ENCODE peak calls at places on chromosomes 6 and 20, in seven cellular contexts. U is vagina, L is tibial artery, X is fibroblast of lung, K is adrenal gland, Q is transverse colon, J is thyroid gland. G is an unnamed sample.

GRCh38 chr20:43942213-43942590 is 27.6 kb downstream of the TOX2 start:
- DNase-seq in U (no peak), L (no peak), X (no peak), K (no peak), Q (no peak), J (no peak), G (no peak)

GRCh38 chr6:43313813-43314212 is 5.2 kb upstream of the CRIP3 start:
- DNase-seq in U (no peak), L (no peak), X (no peak), K (no peak), Q (no peak), J (no peak), G (no peak)

GRCh38 chr6:13012977-13013680 is 296.6 kb downstream of the PHACTR1 start:
- DNase-seq in U (no peak), L (no peak), X (no peak), K (peak; percentile 55), Q (peak; percentile 9), J (peak; percentile 81), G (no peak)

GRCh38 chr6:43231735-43232450 is 2.6 kb upstream of the DNPH1 start:
- DNase-seq in U (no peak), L (no peak), X (no peak), K (no peak), Q (no peak), J (no peak), G (no peak)

GRCh38 chr6:112155900-112156299 is 68.5 kb downstream of the FAM229B start:
- DNase-seq in U (no peak), L (no peak), X (peak; percentile 68), K (no peak), Q (no peak), J (no peak), G (no peak)

GRCh38 chr20:32563311-32564272 is 21.5 kb downstream of the NOL4L start:
- DNase-seq in U (no peak), L (no peak), X (no peak), K (peak; percentile 63), Q (no peak), J (no peak), G (no peak)

GRCh38 chr20:57395111-57395959 is 4.1 kb downstream of the RBM38 start:
- DNase-seq in U (no peak), L (peak; percentile 69), X (peak; percentile 88), K (peak; percentile 91), Q (peak; percentile 38), J (no peak), G (no peak)

GRCh38 chr20:62706344-62706743 is 2.3 kb upstream of the NTSR1 start:
- DNase-seq in U (no peak), L (no peak), X (no peak), K (no peak), Q (no peak), J (no peak), G (no peak)

GRCh38 chr6:40349566-40350192 is 237.5 kb downstream of the LRFN2 start:
- DNase-seq in U (peak; percentile 37), L (no peak), X (no peak), K (peak; percentile 14), Q (no peak), J (no peak), G (no peak)

GRCh38 chr6:31578058-31578457 is 2.7 kb downstream of the TNF start:
- DNase-seq in U (no peak), L (no peak), X (no peak), K (no peak), Q (no peak), J (no peak), G (no peak)

GRCh38 chr6:31575335-31575901 is at the start of gene TNF:
- DNase-seq in U (no peak), L (peak; percentile 58), X (no peak), K (peak; percentile 70), Q (peak; percentile 68), J (peak; percentile 8), G (peak; percentile 62)

GRCh38 chr6:31574106-31575061 is 981 bp upstream of the TNF start:
- DNase-seq in U (no peak), L (no peak), X (no peak), K (no peak), Q (no peak), J (no peak), G (no peak)

GRCh38 chr6:31576897-31577341 is 1.6 kb downstream of the TNF start:
- DNase-seq in U (no peak), L (no peak), X (no peak), K (no peak), Q (peak; percentile 60), J (no peak), G (no peak)

DNA sequence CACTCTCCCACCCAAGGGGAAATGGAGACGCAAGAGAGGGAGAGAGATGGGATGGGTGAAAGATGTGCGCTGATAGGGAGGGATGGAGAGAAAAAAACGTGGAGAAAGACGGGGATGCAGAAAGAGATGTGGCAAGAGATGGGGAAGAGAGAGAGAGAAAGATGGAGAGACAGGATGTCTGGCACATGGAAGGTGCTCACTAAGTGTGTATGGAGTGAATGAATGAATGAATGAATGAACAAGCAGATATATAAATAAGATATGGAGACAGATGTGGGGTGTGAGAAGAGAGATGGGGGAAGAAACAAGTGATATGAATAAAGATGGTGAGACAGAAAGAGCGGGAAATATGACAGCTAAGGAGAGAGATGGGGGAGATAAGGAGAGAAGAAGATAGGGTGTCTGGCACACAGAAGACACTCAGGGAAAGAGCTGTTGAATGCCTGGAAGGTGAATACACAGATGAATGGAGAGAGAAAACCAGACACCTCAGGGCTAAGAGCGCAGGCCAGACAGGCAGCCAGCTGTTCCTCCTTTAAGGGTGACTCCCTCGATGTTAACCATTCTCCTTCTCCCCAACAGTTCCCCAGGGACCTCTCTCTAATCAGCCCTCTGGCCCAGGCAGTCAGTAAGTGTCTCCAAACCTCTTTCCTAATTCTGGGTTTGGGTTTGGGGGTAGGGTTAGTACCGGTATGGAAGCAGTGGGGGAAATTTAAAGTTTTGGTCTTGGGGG is 753 bp downstream of the TNF start:
- DNase-seq in U (no peak), L (no peak), X (no peak), K (no peak), Q (no peak), J (no peak), G (no peak)
- H3K4me1 ChIP-seq in U (peaks cover 5% of the 10 kb centered on the region), L (peaks cover 4% of the 10 kb centered on the region), X (no peaks in the 10 kb centered on the region), K (no peaks in the 10 kb centered on the region), Q (peaks cover 3% of the 10 kb centered on the region), J (no peaks in the 10 kb centered on the region), G (peaks cover 4% of the 10 kb centered on the region)

GRCh38 chr6:15825332-15825930 is 162.6 kb upstream of the DTNBP1 start:
- DNase-seq in U (no peak), L (no peak), X (no peak), K (no peak), Q (no peak), J (no peak), G (no peak)
- H3K9me3 ChIP-seq in U (no peaks in the 10 kb centered on the region), L (no peaks in the 10 kb centered on the region), X (no peaks in the 10 kb centered on the region), K (no peaks in the 10 kb centered on the region), Q (no peaks in the 10 kb centered on the region), J (no peaks in the 10 kb centered on the region), G (no peaks in the 10 kb centered on the region)

GRCh38 chr6:15344186-15344506 is 98.3 kb downstream of the JARID2 start:
- DNase-seq in U (no peak), L (no peak), X (no peak), K (no peak), Q (no peak), J (no peak), G (no peak)
- H3K4me1 ChIP-seq in U (peaks cover 23% of the 10 kb centered on the region), L (no peaks in the 10 kb centered on the region), X (peaks cover 2% of the 10 kb centered on the region), K (peaks cover 26% of the 10 kb centered on the region), Q (no peaks in the 10 kb centered on the region), J (no peaks in the 10 kb centered on the region), G (no peaks in the 10 kb centered on the region)

GRCh38 chr6:124674042-124674441 is 288.2 kb upstream of the RNF217 start:
- DNase-seq in U (no peak), L (no peak), X (no peak), K (no peak), Q (no peak), J (no peak), G (no peak)
- H3K9me3 ChIP-seq in U (no peaks in the 10 kb centered on the region), L (no peaks in the 10 kb centered on the region), X (no peaks in the 10 kb centered on the region), K (peaks cover 6% of the 10 kb centered on the region), Q (peaks cover 34% of the 10 kb centered on the region), J (no peaks in the 10 kb centered on the region), G (no peaks in the 10 kb centered on the region)

DNA sequence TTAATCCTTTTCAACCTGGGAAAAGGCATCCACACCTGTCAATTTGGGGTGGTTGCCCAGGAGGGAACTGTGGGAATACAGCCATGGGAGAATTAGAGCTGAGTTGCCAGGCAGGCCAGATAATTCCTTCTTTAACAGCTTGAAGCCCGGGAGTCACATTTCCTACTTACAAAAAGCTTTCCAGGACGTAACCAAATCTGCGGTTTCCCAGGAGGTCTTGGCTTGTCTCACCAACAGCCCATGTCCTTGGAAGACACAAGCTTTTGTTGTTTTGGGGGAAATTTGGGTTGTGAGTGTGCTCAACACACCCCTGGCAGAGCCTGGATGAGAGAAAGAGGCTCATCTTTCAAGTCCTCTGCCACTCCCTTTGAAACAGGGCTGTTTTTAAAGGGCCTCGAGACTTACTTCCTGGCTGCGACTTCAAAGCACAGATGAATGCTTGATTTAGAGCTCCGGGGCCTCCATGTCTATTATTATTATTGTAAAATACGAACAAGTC is 465.9 kb upstream of the BTBD3 start:
- DNase-seq in U (no peak), L (no peak), X (peak; percentile 81), K (no peak), Q (no peak), J (no peak), G (no peak)
- H3K4me1 ChIP-seq in U (peaks cover 24% of the 10 kb centered on the region), L (no peaks in the 10 kb centered on the region), X (peaks cover 2% of the 10 kb centered on the region), K (no peaks in the 10 kb centered on the region), Q (peaks cover 7% of the 10 kb centered on the region), J (no peaks in the 10 kb centered on the region), G (peaks cover 5% of the 10 kb centered on the region)

DNA sequence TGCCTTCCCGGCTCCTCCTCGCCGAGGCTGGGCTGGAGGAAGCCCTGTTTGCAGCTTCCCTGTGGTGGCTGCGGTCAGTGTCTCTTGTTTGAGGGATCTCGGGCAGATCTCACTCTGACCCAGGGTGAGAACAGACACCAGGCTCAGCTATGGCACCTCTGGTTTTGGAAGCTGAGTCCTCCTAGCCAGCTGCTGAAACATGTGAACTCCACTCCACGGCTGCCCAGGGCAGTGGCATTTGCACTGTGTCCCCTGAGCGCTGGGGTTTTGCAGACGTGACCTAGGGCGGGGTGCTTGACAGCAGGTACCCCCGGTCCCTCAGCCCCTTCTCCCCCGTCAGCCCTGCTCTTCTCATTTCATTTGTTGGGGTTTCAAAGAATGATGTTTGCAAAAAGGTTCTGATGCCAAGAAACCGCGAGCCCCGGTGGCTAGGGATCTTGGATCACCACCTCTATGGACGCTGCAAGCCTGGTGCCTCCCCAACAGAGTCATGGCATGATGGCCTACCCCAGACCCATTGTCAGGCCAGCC is 55.0 kb upstream of the DACT2 start:
- DNase-seq in U (no peak), L (peak; percentile 14), X (no peak), K (no peak), Q (no peak), J (no peak), G (no peak)
- H3K9me3 ChIP-seq in U (no peaks in the 10 kb centered on the region), L (no peaks in the 10 kb centered on the region), X (no peaks in the 10 kb centered on the region), K (no peaks in the 10 kb centered on the region), Q (no peaks in the 10 kb centered on the region), J (no peaks in the 10 kb centered on the region), G (no peaks in the 10 kb centered on the region)

GRCh38 chr6:37106982-37107453 is 62.9 kb upstream of the PIM1 start:
- DNase-seq in U (no peak), L (no peak), X (no peak), K (no peak), Q (no peak), J (no peak), G (no peak)

GRCh38 chr6:37103169-37104039 is 66.5 kb upstream of the PIM1 start:
- DNase-seq in U (no peak), L (peak; percentile 51), X (no peak), K (peak; percentile 88), Q (peak; percentile 93), J (peak; percentile 87), G (peak; percentile 93)

GRCh38 chr6:37104935-37105781 is 64.8 kb upstream of the PIM1 start:
- DNase-seq in U (no peak), L (no peak), X (no peak), K (no peak), Q (no peak), J (no peak), G (no peak)

GRCh38 chr6:37106554-37106953 is 63.4 kb upstream of the PIM1 start:
- DNase-seq in U (no peak), L (no peak), X (no peak), K (no peak), Q (no peak), J (no peak), G (no peak)

GRCh38 chr6:37105782-37106137 is 64.2 kb upstream of the PIM1 start:
- DNase-seq in U (no peak), L (no peak), X (no peak), K (no peak), Q (no peak), J (no peak), G (no peak)
- H3K4me1 ChIP-seq in U (peaks cover 44% of the 10 kb centered on the region), L (peaks cover 11% of the 10 kb centered on the region), X (peaks cover 14% of the 10 kb centered on the region), K (peaks cover 37% of the 10 kb centered on the region), Q (peaks cover 30% of the 10 kb centered on the region), J (peaks cover 38% of the 10 kb centered on the region), G (peaks cover 9% of the 10 kb centered on the region)